ENCODE peak calls at places on chromosomes 3 and 15, in six cellular contexts. One of them, this sample, is unnamed.
A peak's percentile ranks its signal among the peaks of the same experiment; 100 is the strongest.

GRCh38 chr3:79937567-79937966 is 169.8 kb upstream of the ROBO1 start:
- DNase-seq in A549: peak; percentile 42
- DNase-seq in sigmoid colon: no peak
- DNase-seq in transverse colon: no peak
- DNase-seq in SK-N-SH: no peak
- DNase-seq in ovary: no peak
- DNase-seq in this sample: no peak

GRCh38 chr3:13574798-13575451 is 26.0 kb downstream of the FBLN2 start:
- DNase-seq in A549: no peak
- DNase-seq in sigmoid colon: no peak
- DNase-seq in transverse colon: no peak
- DNase-seq in SK-N-SH: no peak
- DNase-seq in ovary: no peak
- DNase-seq in this sample: no peak

GRCh38 chr15:94277485-94277884 is 46.1 kb downstream of the MCTP2 start:
- DNase-seq in A549: no peak
- DNase-seq in sigmoid colon: no peak
- DNase-seq in transverse colon: no peak
- DNase-seq in SK-N-SH: no peak
- DNase-seq in ovary: no peak
- DNase-seq in this sample: no peak

GRCh38 chr15:83516935-83517334 is 69.8 kb downstream of the SH3GL3 start:
- DNase-seq in A549: no peak
- DNase-seq in sigmoid colon: no peak
- DNase-seq in transverse colon: no peak
- DNase-seq in SK-N-SH: no peak
- DNase-seq in ovary: no peak
- DNase-seq in this sample: no peak

GRCh38 chr3:157502916-157503620 is at the start of gene VEPH1:
- DNase-seq in A549: peak; percentile 9
- DNase-seq in sigmoid colon: no peak
- DNase-seq in transverse colon: peak; percentile 10
- DNase-seq in SK-N-SH: peak; percentile 10
- DNase-seq in ovary: no peak
- DNase-seq in this sample: no peak

GRCh38 chr3:28267984-28268849 is 26.8 kb downstream of the CMC1 start:
- DNase-seq in A549: peak; percentile 45
- DNase-seq in sigmoid colon: no peak
- DNase-seq in transverse colon: peak; percentile 21
- DNase-seq in SK-N-SH: no peak
- DNase-seq in ovary: no peak
- DNase-seq in this sample: no peak

GRCh38 chr3:190122198-190122771 is 1.6 kb upstream of the P3H2 start:
- DNase-seq in A549: no peak
- DNase-seq in sigmoid colon: no peak
- DNase-seq in transverse colon: no peak
- DNase-seq in SK-N-SH: no peak
- DNase-seq in ovary: no peak
- DNase-seq in this sample: no peak

GRCh38 chr3:16477501-16477900 is 36.0 kb downstream of the RFTN1 start:
- DNase-seq in A549: no peak
- DNase-seq in sigmoid colon: no peak
- DNase-seq in transverse colon: no peak
- DNase-seq in SK-N-SH: no peak
- DNase-seq in ovary: no peak
- DNase-seq in this sample: no peak

GRCh38 chr3:38723569-38724391 is 74.3 kb upstream of the SCN5A start:
- DNase-seq in A549: no peak
- DNase-seq in sigmoid colon: no peak
- DNase-seq in transverse colon: no peak
- DNase-seq in SK-N-SH: peak; percentile 79
- DNase-seq in ovary: no peak
- DNase-seq in this sample: no peak

GRCh38 chr15:69783211-69783610 is 314.5 kb downstream of the TLE3 start:
- DNase-seq in A549: no peak
- DNase-seq in sigmoid colon: no peak
- DNase-seq in transverse colon: no peak
- DNase-seq in SK-N-SH: no peak
- DNase-seq in ovary: no peak
- DNase-seq in this sample: no peak

GRCh38 chr3:94158461-94158860 is 95.6 kb downstream of the NSUN3 start:
- DNase-seq in A549: no peak
- DNase-seq in sigmoid colon: no peak
- DNase-seq in transverse colon: no peak
- DNase-seq in SK-N-SH: no peak
- DNase-seq in ovary: no peak
- DNase-seq in this sample: no peak

GRCh38 chr3:28171962-28172361 is 69.5 kb upstream of the CMC1 start:
- DNase-seq in A549: no peak
- DNase-seq in sigmoid colon: no peak
- DNase-seq in transverse colon: no peak
- DNase-seq in SK-N-SH: no peak
- DNase-seq in ovary: no peak
- DNase-seq in this sample: no peak

GRCh38 chr15:91807122-91807521 is 46.4 kb upstream of the SLCO3A1 start:
- DNase-seq in A549: no peak
- DNase-seq in sigmoid colon: no peak
- DNase-seq in transverse colon: no peak
- DNase-seq in SK-N-SH: no peak
- DNase-seq in ovary: no peak
- DNase-seq in this sample: no peak

GRCh38 chr3:25854214-25854613 is 64.3 kb downstream of the OXSM start:
- DNase-seq in A549: peak; percentile 21
- DNase-seq in sigmoid colon: no peak
- DNase-seq in transverse colon: no peak
- DNase-seq in SK-N-SH: no peak
- DNase-seq in ovary: no peak
- DNase-seq in this sample: no peak

GRCh38 chr3:49006591-49007067 is 562 bp upstream of the WDR6 start:
- DNase-seq in A549: no peak
- DNase-seq in sigmoid colon: peak; percentile 85
- DNase-seq in transverse colon: peak; percentile 43
- DNase-seq in SK-N-SH: peak; percentile 49
- DNase-seq in ovary: peak; percentile 82
- DNase-seq in this sample: no peak

GRCh38 chr3:99474776-99475175 is 163.6 kb upstream of the COL8A1 start:
- DNase-seq in A549: no peak
- DNase-seq in sigmoid colon: no peak
- DNase-seq in transverse colon: no peak
- DNase-seq in SK-N-SH: no peak
- DNase-seq in ovary: no peak
- DNase-seq in this sample: no peak

GRCh38 chr3:155334897-155335883 is 41.7 kb upstream of the STRIT1 start:
- DNase-seq in A549: no peak
- DNase-seq in sigmoid colon: no peak
- DNase-seq in transverse colon: no peak
- DNase-seq in SK-N-SH: peak; percentile 19
- DNase-seq in ovary: no peak
- DNase-seq in this sample: no peak

GRCh38 chr3:56869157-56869889 is 67.6 kb upstream of the ARHGEF3 start:
- DNase-seq in A549: no peak
- DNase-seq in sigmoid colon: no peak
- DNase-seq in transverse colon: no peak
- DNase-seq in SK-N-SH: no peak
- DNase-seq in ovary: no peak
- DNase-seq in this sample: no peak

GRCh38 chr3:159919873-159920272 is 68.8 kb upstream of the IL12A start:
- DNase-seq in A549: peak; percentile 11
- DNase-seq in sigmoid colon: no peak
- DNase-seq in transverse colon: no peak
- DNase-seq in SK-N-SH: no peak
- DNase-seq in ovary: no peak
- DNase-seq in this sample: no peak

GRCh38 chr3:10532939-10533730 is 27.7 kb upstream of the ATP2B2 start:
- DNase-seq in A549: no peak
- DNase-seq in sigmoid colon: no peak
- DNase-seq in transverse colon: no peak
- DNase-seq in SK-N-SH: no peak
- DNase-seq in ovary: no peak
- DNase-seq in this sample: peak; percentile 5

GRCh38 chr15:59879506-59879905 is 124.6 kb upstream of the FOXB1 start:
- DNase-seq in A549: no peak
- DNase-seq in sigmoid colon: no peak
- DNase-seq in transverse colon: no peak
- DNase-seq in SK-N-SH: no peak
- DNase-seq in ovary: no peak
- DNase-seq in this sample: no peak

GRCh38 chr3:15498461-15499214 is 22.9 kb downstream of the COLQ start:
- DNase-seq in A549: no peak
- DNase-seq in sigmoid colon: no peak
- DNase-seq in transverse colon: no peak
- DNase-seq in SK-N-SH: peak; percentile 74
- DNase-seq in ovary: no peak
- DNase-seq in this sample: no peak

GRCh38 chr3:56889131-56889530 is 87.4 kb upstream of the ARHGEF3 start:
- DNase-seq in A549: no peak
- DNase-seq in sigmoid colon: no peak
- DNase-seq in transverse colon: no peak
- DNase-seq in SK-N-SH: no peak
- DNase-seq in ovary: peak; percentile 53
- DNase-seq in this sample: no peak

GRCh38 chr15:80172401-80172800 is 19.6 kb downstream of the FAH start:
- DNase-seq in A549: no peak
- DNase-seq in sigmoid colon: no peak
- DNase-seq in transverse colon: no peak
- DNase-seq in SK-N-SH: no peak
- DNase-seq in ovary: no peak
- DNase-seq in this sample: no peak

GRCh38 chr3:194464692-194465091 is 22.1 kb downstream of the ATP13A3 start:
- DNase-seq in A549: no peak
- DNase-seq in sigmoid colon: no peak
- DNase-seq in transverse colon: no peak
- DNase-seq in SK-N-SH: no peak
- DNase-seq in ovary: no peak
- DNase-seq in this sample: no peak
- H3K4me3 ChIP-seq in A549: no peak overlapping the region
- H3K4me3 ChIP-seq in sigmoid colon: no peak overlapping the region
- H3K4me3 ChIP-seq in transverse colon: no peak overlapping the region
- H3K4me3 ChIP-seq in SK-N-SH: no peak overlapping the region
- H3K4me3 ChIP-seq in ovary: no peak overlapping the region
- H3K4me3 ChIP-seq in this sample: no peak overlapping the region

GRCh38 chr15:73325191-73325980 is 43.4 kb downstream of the HCN4 start:
- DNase-seq in A549: peak; percentile 25
- DNase-seq in sigmoid colon: peak; percentile 60
- DNase-seq in transverse colon: no peak
- DNase-seq in SK-N-SH: no peak
- DNase-seq in ovary: no peak
- DNase-seq in this sample: no peak
- TF ChIP-seq CTCF in A549: no peak
- TF ChIP-seq CTCF in sigmoid colon: no peak
- TF ChIP-seq CTCF in transverse colon: no peak
- TF ChIP-seq CTCF in SK-N-SH: peak; percentile 14
- TF ChIP-seq CTCF in ovary: no peak
- TF ChIP-seq CTCF in this sample: no peak

GRCh38 chr15:35854398-35854797 is 308.4 kb upstream of the DPH6 start:
- DNase-seq in A549: no peak
- DNase-seq in sigmoid colon: no peak
- DNase-seq in transverse colon: no peak
- DNase-seq in SK-N-SH: no peak
- DNase-seq in ovary: no peak
- DNase-seq in this sample: no peak
- TF ChIP-seq EP300 in A549: no peak
- TF ChIP-seq EP300 in sigmoid colon: no peak
- TF ChIP-seq EP300 in transverse colon: no peak
- TF ChIP-seq EP300 in SK-N-SH: no peak
- TF ChIP-seq EP300 in ovary: no peak
- TF ChIP-seq EP300 in this sample: no peak

GRCh38 chr3:149654188-149654601 is 3.6 kb downstream of the WWTR1 start:
- DNase-seq in A549: no peak
- DNase-seq in sigmoid colon: no peak
- DNase-seq in transverse colon: no peak
- DNase-seq in SK-N-SH: no peak
- DNase-seq in ovary: no peak
- DNase-seq in this sample: no peak
- H3K4me3 ChIP-seq in A549: peak overlapping the region; percentile 90
- H3K4me3 ChIP-seq in sigmoid colon: peak overlapping the region; percentile 81
- H3K4me3 ChIP-seq in transverse colon: no peak overlapping the region
- H3K4me3 ChIP-seq in SK-N-SH: no peak overlapping the region
- H3K4me3 ChIP-seq in ovary: peak overlapping the region; percentile 80
- H3K4me3 ChIP-seq in this sample: peak overlapping the region; percentile 9

GRCh38 chr15:90300541-90300940 is 35.1 kb downstream of the NGRN start:
- DNase-seq in A549: no peak
- DNase-seq in sigmoid colon: no peak
- DNase-seq in transverse colon: no peak
- DNase-seq in SK-N-SH: no peak
- DNase-seq in ovary: no peak
- DNase-seq in this sample: no peak
- TF ChIP-seq CTCF in A549: no peak
- TF ChIP-seq CTCF in sigmoid colon: no peak
- TF ChIP-seq CTCF in transverse colon: no peak
- TF ChIP-seq CTCF in SK-N-SH: no peak
- TF ChIP-seq CTCF in ovary: no peak
- TF ChIP-seq CTCF in this sample: no peak

GRCh38 chr3:140731440-140732119 is 53.7 kb downstream of the TRIM42 start:
- DNase-seq in A549: no peak
- DNase-seq in sigmoid colon: no peak
- DNase-seq in transverse colon: no peak
- DNase-seq in SK-N-SH: no peak
- DNase-seq in ovary: no peak
- DNase-seq in this sample: no peak
- TF ChIP-seq EP300 in A549: no peak
- TF ChIP-seq EP300 in sigmoid colon: no peak
- TF ChIP-seq EP300 in transverse colon: no peak
- TF ChIP-seq EP300 in SK-N-SH: no peak
- TF ChIP-seq EP300 in ovary: no peak
- TF ChIP-seq EP300 in this sample: no peak

GRCh38 chr15:101501703-101502373 is 12.3 kb upstream of the PCSK6 start:
- DNase-seq in A549: peak; percentile 51
- DNase-seq in sigmoid colon: no peak
- DNase-seq in transverse colon: no peak
- DNase-seq in SK-N-SH: peak; percentile 84
- DNase-seq in ovary: peak; percentile 53
- DNase-seq in this sample: peak; percentile 48
- H3K4me3 ChIP-seq in A549: no peak overlapping the region
- H3K4me3 ChIP-seq in sigmoid colon: no peak overlapping the region
- H3K4me3 ChIP-seq in transverse colon: no peak overlapping the region
- H3K4me3 ChIP-seq in SK-N-SH: no peak overlapping the region
- H3K4me3 ChIP-seq in ovary: no peak overlapping the region
- H3K4me3 ChIP-seq in this sample: no peak overlapping the region

GRCh38 chr3:18840535-18841137 is 307.7 kb upstream of the KCNH8 start:
- DNase-seq in A549: no peak
- DNase-seq in sigmoid colon: no peak
- DNase-seq in transverse colon: no peak
- DNase-seq in SK-N-SH: no peak
- DNase-seq in ovary: no peak
- DNase-seq in this sample: no peak

GRCh38 chr3:18841422-18842343 is 306.6 kb upstream of the KCNH8 start:
- DNase-seq in A549: no peak
- DNase-seq in sigmoid colon: no peak
- DNase-seq in transverse colon: no peak
- DNase-seq in SK-N-SH: no peak
- DNase-seq in ovary: no peak
- DNase-seq in this sample: no peak

DNA sequence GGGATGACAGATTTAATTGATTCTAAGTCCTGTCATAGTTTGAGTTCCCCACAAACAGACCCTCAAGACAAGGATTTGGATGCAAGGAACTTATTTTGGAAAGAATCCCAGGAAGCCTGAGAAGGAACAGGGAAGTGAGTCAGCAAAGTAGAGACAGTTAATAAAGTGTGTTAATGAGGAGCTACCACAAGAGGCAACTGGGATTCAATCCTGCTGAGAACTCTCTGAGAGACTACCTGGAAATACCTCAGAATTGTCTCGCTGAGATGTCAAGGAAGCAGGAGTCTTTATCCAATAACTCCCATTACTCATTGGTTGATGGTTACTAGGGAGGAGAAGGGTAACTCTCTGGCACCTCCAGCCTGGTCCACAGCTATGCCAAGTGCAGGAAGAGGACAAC is 311.2 kb upstream of the KCNH8 start:
- DNase-seq in A549: no peak
- DNase-seq in sigmoid colon: no peak
- DNase-seq in transverse colon: no peak
- DNase-seq in SK-N-SH: no peak
- DNase-seq in ovary: no peak
- DNase-seq in this sample: no peak
- TF ChIP-seq CTCF in A549: no peak
- TF ChIP-seq CTCF in sigmoid colon: no peak
- TF ChIP-seq CTCF in transverse colon: no peak
- TF ChIP-seq CTCF in SK-N-SH: no peak
- TF ChIP-seq CTCF in ovary: no peak
- TF ChIP-seq CTCF in this sample: no peak